ENCODE peak calls at places on chromosome 14, in seven cellular contexts. E, S, K, N, P, H and I are unnamed samples.

GRCh38 chr14:72894323-72894622 is 372 bp upstream of the DPF3 start:
- DNase-seq in S (no peak), P (no peak), H (no peak), K (no peak), E (no peak), N (no peak), I (no peak)

GRCh38 chr14:64755661-64756265 is 51.5 kb downstream of the PLEKHG3 start:
- DNase-seq in K (no peak), P (peak), E (peak), H (no peak), S (no peak), N (no peak), I (no peak)

GRCh38 chr14:69643430-69644200 is 32.2 kb downstream of the SUSD6 start:
- DNase-seq in P (peak), H (peak), K (no peak), N (no peak), E (peak), S (peak), I (peak)

GRCh38 chr14:105878125-105878524 is 351.7 kb downstream of the TMEM121 start:
- DNase-seq in H (no peak), K (peak), E (peak), P (no peak), S (no peak), N (no peak), I (no peak)

GRCh38 chr14:21041676-21042433 is at the start of gene RNASE7:
- DNase-seq in P (peak), S (no peak), K (peak), H (no peak), E (peak), N (no peak), I (no peak)

GRCh38 chr14:99745307-99745951 is 47.8 kb upstream of the EML1 start:
- DNase-seq in P (peak), E (no peak), K (no peak), N (no peak), S (no peak), H (no peak), I (no peak)

GRCh38 chr14:39102265-39102968 is 618 bp downstream of the SEC23A start:
- DNase-seq in N (no peak), S (peak), H (no peak), P (peak), E (peak), K (no peak), I (no peak)

GRCh38 chr14:73295198-73295796 is 58.0 kb downstream of the PAPLN start:
- DNase-seq in S (peak), P (peak), E (no peak), K (no peak), N (no peak), H (no peak), I (no peak)

GRCh38 chr14:71659165-71659564 is 273.1 kb upstream of the RGS6 start:
- DNase-seq in S (no peak), N (no peak), E (no peak), K (no peak), H (no peak), P (peak), I (no peak)

GRCh38 chr14:73752297-73752992 is 38.3 kb upstream of the PNMA1 start:
- DNase-seq in S (peak), E (peak), K (peak), P (peak), H (peak), N (no peak), I (peak)

GRCh38 chr14:69708586-69709169 is 58.3 kb upstream of the SRSF5 start:
- DNase-seq in N (no peak), H (no peak), P (no peak), S (peak), E (no peak), K (no peak), I (no peak)

GRCh38 chr14:87992349-87992719 is 648 bp downstream of the GALC start:
- DNase-seq in K (no peak), E (peak), N (no peak), S (peak), H (no peak), P (peak), I (no peak)

GRCh38 chr14:69535230-69535848 is 39.3 kb downstream of the CCDC177 start:
- DNase-seq in P (peak), H (peak), K (no peak), N (no peak), E (no peak), S (peak), I (peak)

GRCh38 chr14:50344831-50345563 is 32.9 kb downstream of the DMAC2L start:
- DNase-seq in S (no peak), K (no peak), E (no peak), H (no peak), P (peak), N (no peak), I (no peak)

GRCh38 chr14:105043656-105044055 is 21.6 kb downstream of the GPR132 start:
- DNase-seq in E (no peak), K (no peak), P (no peak), N (no peak), H (no peak), S (no peak), I (no peak)

GRCh38 chr14:60116181-60116580 is 24.5 kb downstream of the PCNX4 start:
- DNase-seq in P (peak), H (no peak), N (no peak), E (no peak), S (no peak), K (no peak), I (no peak)

GRCh38 chr14:24398298-24398942 is 383 bp upstream of the NYNRIN start:
- DNase-seq in N (no peak), P (no peak), K (no peak), E (no peak), H (peak), S (no peak), I (no peak)

GRCh38 chr14:71130491-71131179 is 223.4 kb downstream of the PCNX1 start:
- DNase-seq in E (no peak), P (peak), S (no peak), K (no peak), N (no peak), H (no peak), I (no peak)

GRCh38 chr14:21219561-21220111 is 49.6 kb downstream of the HNRNPC start:
- DNase-seq in H (no peak), E (no peak), N (no peak), S (no peak), K (no peak), P (no peak), I (no peak)

GRCh38 chr14:68935761-68936209 is 43.3 kb downstream of the ACTN1 start:
- DNase-seq in S (no peak), H (peak), N (no peak), E (no peak), K (no peak), P (no peak), I (no peak)

GRCh38 chr14:36365766-36366165 is 45.3 kb upstream of the MBIP start:
- DNase-seq in K (no peak), N (no peak), S (no peak), P (no peak), H (no peak), E (no peak), I (no peak)

GRCh38 chr14:91417983-91418386 is 365 bp upstream of the CCDC88C start:
- DNase-seq in H (no peak), N (no peak), P (no peak), E (no peak), S (peak), K (no peak), I (no peak)
- TF ChIP-seq POLR2A in H (no peak), N (peak), P (no peak), E (no peak), S (no peak), K (no peak), I (no peak)

DNA sequence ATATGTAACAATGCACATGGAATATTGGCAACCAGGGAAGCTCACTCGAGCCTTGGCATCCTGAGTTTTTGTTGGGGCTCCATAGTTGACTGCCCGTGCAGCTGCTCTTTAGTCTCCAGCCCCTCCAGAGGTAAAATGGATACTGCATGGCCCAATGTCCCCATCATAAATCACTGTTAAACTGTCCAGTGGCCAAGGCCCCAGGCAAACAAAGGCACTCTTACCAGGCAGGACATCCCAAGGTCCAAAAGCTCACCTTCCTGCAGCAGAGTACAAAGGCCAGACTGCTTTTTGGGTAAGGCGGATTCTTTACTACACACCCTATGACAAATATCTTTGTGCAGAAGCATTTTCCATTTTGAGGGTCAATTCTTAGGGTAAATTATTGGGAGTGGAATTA is 81.1 kb downstream of the GPATCH2L start:
- DNase-seq in E (no peak), P (no peak), N (no peak), H (no peak), S (no peak), K (no peak), I (no peak)
- TF ChIP-seq POLR2A in E (no peak), P (no peak), N (no peak), H (no peak), S (no peak), K (no peak), I (no peak)

GRCh38 chr14:67532998-67533753 is at the start of gene PLEKHH1:
- DNase-seq in N (peak), S (peak), P (peak), K (peak), H (peak), E (peak), I (peak)
- TF ChIP-seq POLR2A in N (no peak), S (peak), P (no peak), K (no peak), H (peak), E (peak), I (no peak)

DNA sequence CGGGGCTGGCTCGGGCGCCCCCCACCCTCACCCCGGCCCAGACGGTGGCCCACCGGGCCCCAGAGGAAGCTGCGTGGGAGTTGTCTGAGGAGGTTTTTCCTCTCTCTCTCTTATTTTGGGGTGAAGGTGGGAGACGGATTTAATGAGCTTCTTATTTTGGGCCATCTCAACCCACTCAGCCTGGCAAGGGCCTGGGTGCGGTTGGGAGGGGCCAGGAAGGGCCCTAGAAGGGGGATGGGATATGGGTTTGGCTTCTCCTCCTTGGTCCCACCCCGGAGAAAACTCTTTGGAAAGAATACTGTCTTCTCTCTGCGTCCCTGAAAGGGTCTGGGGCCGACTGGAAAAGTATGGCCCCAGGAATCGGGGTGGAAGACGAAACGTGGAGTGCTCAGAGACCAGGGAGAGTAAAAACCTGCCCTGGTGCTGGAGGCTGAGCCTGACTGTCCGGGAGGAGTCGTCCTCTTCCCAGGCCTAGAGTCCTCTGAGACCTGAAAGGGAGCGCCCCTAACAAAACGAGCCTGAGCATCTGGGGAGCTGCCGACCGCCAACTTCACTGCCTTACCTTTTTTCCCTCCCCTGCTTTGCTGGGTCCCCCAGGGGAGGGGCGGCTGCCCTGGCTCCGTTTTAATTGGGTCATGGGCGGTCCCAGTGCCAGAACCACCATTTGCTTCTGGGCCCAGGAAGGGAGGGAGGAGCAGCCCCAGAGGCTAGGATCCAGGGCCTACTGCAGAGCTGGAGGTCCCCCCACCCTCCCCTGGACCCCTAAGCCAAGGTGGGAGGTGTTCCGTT is 1.6 kb downstream of the MMP14 start:
- DNase-seq in N (no peak), P (peak), H (peak), E (peak), K (peak), S (no peak), I (no peak)
- TF ChIP-seq POLR2A in N (no peak), P (no peak), H (no peak), E (no peak), K (no peak), S (no peak), I (no peak)

DNA sequence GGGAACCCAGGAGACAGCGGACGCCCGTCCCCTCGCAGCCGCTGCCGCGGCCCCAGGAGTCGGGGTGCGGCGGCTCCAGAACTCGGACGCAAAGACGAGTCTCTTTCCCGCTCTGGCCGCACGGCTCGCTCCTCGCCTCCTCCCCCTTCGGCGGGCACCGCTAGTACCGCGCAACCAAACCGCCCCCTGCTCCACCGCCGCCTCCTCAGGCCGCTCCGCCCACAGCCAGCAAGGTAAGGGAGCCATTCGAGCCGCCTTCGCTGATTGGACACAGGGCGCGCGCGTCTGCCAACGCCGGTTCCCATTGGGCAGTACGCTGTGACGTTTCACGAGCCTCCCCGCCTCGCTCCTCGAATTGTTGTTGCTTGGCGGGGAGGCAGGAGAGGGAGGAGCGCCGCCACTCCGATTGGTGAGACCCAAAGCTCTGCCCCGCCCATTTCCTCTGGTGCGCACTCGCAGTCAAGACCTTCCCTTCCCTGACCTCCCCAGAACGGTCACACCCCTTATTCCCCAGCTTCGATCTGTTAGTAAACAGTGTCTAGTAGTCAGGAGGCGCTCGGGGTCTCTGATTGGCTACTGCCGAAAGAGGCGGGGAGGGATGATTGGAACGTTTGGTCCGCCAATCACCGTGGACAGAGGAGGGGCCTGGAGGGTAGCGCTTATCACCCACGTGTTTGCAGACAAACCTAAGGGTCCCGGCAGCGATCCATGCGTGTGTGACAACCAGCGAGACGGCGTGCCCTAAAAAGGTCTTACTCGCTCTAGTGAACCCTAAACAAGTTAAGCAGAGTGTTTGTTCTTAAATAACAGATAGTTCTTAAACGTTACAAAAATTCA is at the start of gene RPS6KA5:
- DNase-seq in E (peak), H (peak), N (peak), S (peak), K (peak), P (peak), I (peak)
- TF ChIP-seq POLR2A in E (peak), H (peak), N (peak), S (peak), K (peak), P (peak), I (peak)